ENCODE peak calls at places on chromosome 14, in eight cellular contexts. U is cardiac fibroblast; E is epithelial cell of proximal tubule; Z is A549; X is cardiac muscle cell; H is choroid plexus epithelial cell; F is fibroblast of pulmonary artery; R is CD8-positive, alpha-beta T cell. P is an unnamed sample.

GRCh38 chr14:67705211-67705610 is 3.5 kb downstream of the RDH12 start:
- DNase-seq in U (no peak), E (no peak), Z (peak), X (no peak), H (no peak), F (no peak), R (no peak), P (no peak)

GRCh38 chr14:55807992-55808391 is 228.0 kb downstream of the KTN1 start:
- DNase-seq in U (no peak), E (no peak), Z (no peak), X (no peak), H (no peak), F (no peak), R (no peak), P (no peak)

GRCh38 chr14:68255697-68256178 is 436.2 kb downstream of the RAD51B start:
- DNase-seq in U (peak), E (no peak), Z (no peak), X (no peak), H (peak), F (no peak), R (no peak), P (peak)

GRCh38 chr14:101444116-101444515 is 117.2 kb upstream of the DIO3 start:
- DNase-seq in U (no peak), E (no peak), Z (peak), X (no peak), H (no peak), F (no peak), R (no peak), P (no peak)

GRCh38 chr14:65750906-65751305 is 338.4 kb downstream of the FUT8 start:
- DNase-seq in U (no peak), E (no peak), Z (no peak), X (no peak), H (no peak), F (no peak), R (no peak), P (no peak)

GRCh38 chr14:29627141-29627540 is 300.5 kb downstream of the PRKD1 start:
- DNase-seq in U (peak), E (no peak), Z (no peak), X (no peak), H (peak), F (no peak), R (no peak), P (peak)

GRCh38 chr14:97336179-97336578 is 539.0 kb downstream of the VRK1 start:
- DNase-seq in U (no peak), E (no peak), Z (no peak), X (no peak), H (no peak), F (no peak), R (no peak), P (no peak)

GRCh38 chr14:58637040-58637390 is 747 bp upstream of the DACT1 start:
- DNase-seq in U (peak), E (no peak), Z (peak), X (peak), H (peak), F (peak), R (no peak), P (peak)

GRCh38 chr14:91878274-91878673 is 10.9 kb upstream of the TC2N start:
- DNase-seq in U (no peak), E (no peak), Z (no peak), X (no peak), H (no peak), F (no peak), R (no peak), P (no peak)

GRCh38 chr14:100329233-100330006 is 6.3 kb downstream of the SLC25A47 start:
- DNase-seq in U (no peak), E (no peak), Z (no peak), X (no peak), H (no peak), F (no peak), R (no peak), P (no peak)

GRCh38 chr14:104580961-104581360 is 1.4 kb downstream of the C14orf180 start:
- DNase-seq in U (peak), E (no peak), Z (no peak), X (peak), H (no peak), F (no peak), R (no peak), P (no peak)

GRCh38 chr14:95044463-95045254 is 112.7 kb downstream of the DICER1 start:
- DNase-seq in U (no peak), E (no peak), Z (no peak), X (no peak), H (no peak), F (no peak), R (no peak), P (no peak)

GRCh38 chr14:105602799-105603763 is 76.7 kb downstream of the TMEM121 start:
- DNase-seq in U (no peak), E (no peak), Z (no peak), X (no peak), H (no peak), F (no peak), R (no peak), P (no peak)

GRCh38 chr14:22381751-22382150 is 207.3 kb downstream of the DAD1 start:
- DNase-seq in U (no peak), E (no peak), Z (no peak), X (no peak), H (no peak), F (no peak), R (no peak), P (no peak)

GRCh38 chr14:41362134-41362533 is 244.5 kb upstream of the LRFN5 start:
- DNase-seq in U (peak), E (no peak), Z (no peak), X (no peak), H (no peak), F (peak), R (no peak), P (no peak)

GRCh38 chr14:89330236-89331002 is 86.6 kb downstream of the FOXN3 start:
- DNase-seq in U (peak), E (no peak), Z (no peak), X (peak), H (peak), F (peak), R (no peak), P (peak)

GRCh38 chr14:21234112-21234511 is 35.1 kb downstream of the HNRNPC start:
- DNase-seq in U (no peak), E (no peak), Z (no peak), X (peak), H (peak), F (no peak), R (no peak), P (no peak)

GRCh38 chr14:94382099-94382498 is 6.3 kb downstream of the SERPINA1 start:
- DNase-seq in U (no peak), E (no peak), Z (no peak), X (no peak), H (no peak), F (no peak), R (no peak), P (no peak)

GRCh38 chr14:96797188-96797942 is at the start of gene VRK1:
- DNase-seq in U (peak), E (peak), Z (peak), X (peak), H (peak), F (peak), R (peak), P (peak)

GRCh38 chr14:100552524-100553125 is 34.6 kb downstream of the BEGAIN start:
- DNase-seq in U (no peak), E (no peak), Z (no peak), X (no peak), H (no peak), F (no peak), R (no peak), P (no peak)

GRCh38 chr14:91186515-91187066 is 57.9 kb downstream of the GPR68 start:
- DNase-seq in U (peak), E (no peak), Z (no peak), X (no peak), H (no peak), F (no peak), R (no peak), P (peak)

GRCh38 chr14:21498540-21499526 is 12.3 kb downstream of the METTL3 start:
- DNase-seq in U (peak), E (peak), Z (peak), X (peak), H (peak), F (peak), R (no peak), P (peak)

DNA sequence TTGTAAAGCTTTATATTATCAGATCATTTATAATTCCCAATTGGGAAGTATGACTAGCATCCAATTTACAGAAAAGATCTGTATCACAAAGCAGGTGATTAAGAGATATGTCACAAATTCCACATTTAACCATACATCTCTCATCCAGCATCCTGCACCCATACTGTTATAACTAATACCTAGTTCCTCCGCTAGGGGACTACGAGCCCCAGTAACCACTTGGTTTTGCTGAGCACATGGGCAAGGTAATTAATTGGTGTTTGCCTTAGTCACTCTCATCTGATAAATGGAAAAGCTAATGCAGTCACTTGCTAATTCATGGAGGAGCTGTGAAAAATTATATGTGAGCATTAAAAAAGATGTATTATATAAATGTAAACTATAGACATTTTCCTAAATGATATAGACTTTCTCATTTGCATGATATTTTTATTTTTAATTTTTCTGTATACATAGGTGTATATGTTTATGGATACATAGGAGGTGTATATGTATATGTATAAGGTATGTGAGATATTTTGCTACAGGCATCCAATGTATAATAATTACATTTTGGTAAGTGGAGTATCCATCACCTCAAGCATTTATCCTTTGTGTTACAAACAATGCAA is 1031.8 kb downstream of the GALC start:
- DNase-seq in U (peak), E (no peak), Z (peak), X (no peak), H (no peak), F (peak), R (no peak), P (no peak)
- TF ChIP-seq CTCF in U (peak), E (peak), Z (no peak), X (no peak), H (no peak), F (peak), R (no peak), P (peak)

GRCh38 chr14:61471297-61471980 is 150.1 kb downstream of the PRKCH start:
- DNase-seq in U (peak), E (no peak), Z (no peak), X (peak), H (peak), F (peak), R (no peak), P (no peak)

GRCh38 chr14:61472025-61472672 is 150.8 kb downstream of the PRKCH start:
- DNase-seq in U (peak), E (peak), Z (peak), X (peak), H (peak), F (peak), R (no peak), P (peak)

GRCh38 chr14:61470954-61471279 is 149.5 kb downstream of the PRKCH start:
- DNase-seq in U (no peak), E (no peak), Z (no peak), X (no peak), H (no peak), F (no peak), R (no peak), P (no peak)

GRCh38 chr14:61469771-61470170 is 148.4 kb downstream of the PRKCH start:
- DNase-seq in U (no peak), E (no peak), Z (no peak), X (no peak), H (no peak), F (no peak), R (no peak), P (no peak)

DNA sequence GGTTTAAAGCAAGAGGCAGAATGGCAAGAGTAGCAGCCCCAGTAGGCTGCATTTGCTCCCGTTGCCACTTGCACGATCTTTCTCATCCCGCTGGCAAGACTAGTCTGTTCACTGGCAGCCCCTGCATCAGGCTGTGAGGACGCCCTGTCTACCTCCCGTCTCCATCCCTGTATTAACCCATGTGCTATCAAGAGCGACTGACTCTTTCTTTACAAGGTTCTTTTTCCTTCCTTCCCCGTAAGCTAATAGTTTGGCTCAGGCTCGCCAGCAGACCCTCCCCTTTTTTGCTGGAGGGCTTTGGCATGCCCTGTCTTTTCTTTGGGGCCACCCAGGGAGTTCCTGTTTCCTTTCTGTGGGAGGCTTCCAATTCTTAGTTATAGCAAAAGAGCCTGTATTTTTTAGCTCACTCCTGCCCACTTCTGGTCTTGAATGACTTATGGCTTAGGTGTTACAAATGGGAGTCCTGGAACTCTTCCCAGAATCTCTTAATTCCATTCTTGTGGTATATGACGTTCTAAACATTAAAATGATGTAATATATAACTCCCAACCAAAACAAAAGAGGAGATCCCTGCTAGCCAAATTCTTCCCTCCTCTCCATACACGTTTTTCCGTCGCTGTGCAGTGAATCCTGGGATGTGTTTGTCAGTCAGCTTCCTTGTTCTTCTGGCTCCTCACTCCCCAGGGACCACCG is 149.0 kb downstream of the PRKCH start:
- DNase-seq in U (peak), E (no peak), Z (peak), X (peak), H (peak), F (peak), R (no peak), P (peak)
- TF ChIP-seq CTCF in U (peak), E (peak), Z (peak), X (peak), H (peak), F (peak), R (no peak), P (peak)

GRCh38 chr14:32070282-32070681 is 6.8 kb upstream of the ARHGAP5 start:
- DNase-seq in U (no peak), E (no peak), Z (no peak), X (no peak), H (no peak), F (no peak), R (no peak), P (no peak)
- TF ChIP-seq CTCF in U (no peak), E (no peak), Z (no peak), X (no peak), H (no peak), F (no peak), R (no peak), P (peak)

DNA sequence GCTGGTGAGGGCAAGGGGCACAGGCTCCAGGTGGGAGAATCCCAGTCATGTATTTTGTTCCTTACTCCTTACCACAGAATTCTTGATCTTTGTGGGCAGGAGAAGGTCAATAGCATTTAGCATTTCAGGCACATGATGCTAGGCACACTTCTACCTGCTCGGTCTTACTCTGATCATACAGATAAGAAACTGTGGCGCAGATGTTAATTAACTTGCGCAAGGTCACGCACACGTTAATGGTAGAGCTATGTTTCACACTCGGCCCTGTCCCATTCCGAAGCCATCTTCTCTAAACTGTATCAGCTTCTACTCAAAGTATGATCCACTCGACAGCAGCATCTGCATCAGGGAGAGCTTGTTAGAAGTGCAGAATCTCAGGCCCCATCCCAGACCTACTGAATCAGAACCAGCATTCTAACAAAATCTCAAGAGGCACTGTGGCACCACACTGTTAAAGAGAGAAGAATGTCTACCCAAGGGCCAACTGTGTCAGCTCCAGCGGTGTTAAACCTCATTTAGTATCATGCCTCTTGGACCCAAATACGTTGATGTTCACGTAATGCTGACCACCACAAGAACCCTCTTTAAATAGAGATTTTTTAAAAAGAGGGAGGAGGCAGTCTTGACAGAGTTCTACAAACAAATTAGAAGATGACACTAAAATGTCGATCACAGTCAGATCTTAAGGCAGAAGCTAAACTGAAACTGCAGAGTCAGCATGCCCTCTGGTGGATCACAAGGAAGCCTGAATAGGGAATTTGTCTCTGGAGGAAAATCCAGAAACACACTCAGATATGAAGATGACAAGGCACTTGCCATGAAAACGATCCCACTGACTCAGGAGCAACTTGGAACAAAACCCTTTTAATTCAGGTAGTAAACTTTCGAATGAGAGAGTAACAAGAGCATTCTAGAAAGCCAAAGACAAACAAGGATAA is 7.3 kb downstream of the STXBP6 start:
- DNase-seq in U (peak), E (peak), Z (peak), X (peak), H (peak), F (peak), R (no peak), P (peak)
- TF ChIP-seq CTCF in U (peak), E (peak), Z (peak), X (peak), H (peak), F (peak), R (no peak), P (peak)

DNA sequence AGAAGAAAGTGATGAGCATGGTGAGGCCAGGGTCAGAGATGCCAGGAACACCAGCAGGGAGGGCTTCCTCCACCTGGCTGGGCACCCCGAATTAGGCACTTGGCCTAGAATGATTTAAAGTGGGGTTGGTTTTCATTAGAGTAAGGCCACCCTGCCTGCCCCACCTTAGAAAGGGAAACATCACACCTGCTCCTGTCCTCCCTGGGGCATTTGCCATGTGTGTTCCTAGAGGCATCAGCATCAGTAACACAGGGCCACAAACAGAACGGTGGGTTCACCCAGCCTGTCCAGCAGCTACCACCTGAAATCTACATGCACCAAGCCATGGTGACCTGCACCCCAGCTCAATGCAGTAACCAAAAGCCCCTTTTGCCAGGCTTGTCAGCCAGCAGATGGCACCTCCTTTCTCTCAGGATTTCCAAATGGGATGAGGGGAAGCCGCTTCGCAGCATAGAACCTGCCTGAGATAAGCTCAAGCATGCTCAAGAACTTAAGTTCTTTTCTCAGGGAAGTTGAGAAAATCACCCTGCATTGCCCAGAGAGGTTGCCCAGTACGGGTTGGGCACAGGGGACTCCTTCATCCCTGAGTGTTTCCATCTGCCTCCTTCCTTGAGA is 338.8 kb downstream of the DPF3 start:
- DNase-seq in U (no peak), E (no peak), Z (no peak), X (no peak), H (no peak), F (no peak), R (no peak), P (no peak)
- TF ChIP-seq CTCF in U (no peak), E (peak), Z (no peak), X (no peak), H (peak), F (no peak), R (no peak), P (no peak)

GRCh38 chr14:24082411-24083080 is 11.2 kb downstream of the CPNE6 start:
- DNase-seq in U (no peak), E (no peak), Z (no peak), X (no peak), H (no peak), F (no peak), R (no peak), P (no peak)

GRCh38 chr14:24085215-24085614 is 8.9 kb upstream of the PCK2 start:
- DNase-seq in U (no peak), E (no peak), Z (no peak), X (no peak), H (no peak), F (no peak), R (no peak), P (no peak)

GRCh38 chr14:24084439-24084838 is 9.7 kb upstream of the PCK2 start:
- DNase-seq in U (no peak), E (no peak), Z (no peak), X (no peak), H (no peak), F (no peak), R (no peak), P (no peak)

GRCh38 chr14:24081739-24082204 is 10.4 kb downstream of the CPNE6 start:
- DNase-seq in U (no peak), E (no peak), Z (no peak), X (no peak), H (no peak), F (no peak), R (no peak), P (no peak)

GRCh38 chr14:24083462-24083861 is 10.6 kb upstream of the PCK2 start:
- DNase-seq in U (no peak), E (no peak), Z (no peak), X (no peak), H (no peak), F (no peak), R (no peak), P (no peak)
- TF ChIP-seq CTCF in U (no peak), E (no peak), Z (no peak), X (no peak), H (no peak), F (no peak), R (no peak), P (no peak)

P was measured in HFFc6.